ENCODE peak calls at places on chromosomes 13 and 19, in six cellular contexts. One of them, this sample, is unnamed.

GRCh38 chr13:58313219-58313618 is 681.7 kb downstream of the PCDH17 start:
- DNase-seq in mesothelial cell of epicardium: no peak
- DNase-seq in AG10803: no peak
- DNase-seq in foreskin fibroblast: no peak
- DNase-seq in T-helper 17 cell: no peak
- DNase-seq in stimulated activated CD4-positive, alpha-beta T cell treated with anti-CD3 and anti-CD28 coated beads, Interleukin-2, amount 100 ng/mL, for 48 hours: no peak
- DNase-seq in this sample: no peak

GRCh38 chr13:58704953-58705352 is 1073.4 kb downstream of the PCDH17 start:
- DNase-seq in mesothelial cell of epicardium: no peak
- DNase-seq in AG10803: no peak
- DNase-seq in foreskin fibroblast: no peak
- DNase-seq in T-helper 17 cell: no peak
- DNase-seq in stimulated activated CD4-positive, alpha-beta T cell treated with anti-CD3 and anti-CD28 coated beads, Interleukin-2, amount 100 ng/mL, for 48 hours: no peak
- DNase-seq in this sample: no peak

GRCh38 chr13:64029343-64030093 is 2613.9 kb upstream of the PCDH20 start:
- DNase-seq in mesothelial cell of epicardium: no peak
- DNase-seq in AG10803: no peak
- DNase-seq in foreskin fibroblast: no peak
- DNase-seq in T-helper 17 cell: no peak
- DNase-seq in stimulated activated CD4-positive, alpha-beta T cell treated with anti-CD3 and anti-CD28 coated beads, Interleukin-2, amount 100 ng/mL, for 48 hours: no peak
- DNase-seq in this sample: no peak

GRCh38 chr13:50626031-50626643 is 217.4 kb downstream of the DLEU7 start:
- DNase-seq in mesothelial cell of epicardium: no peak
- DNase-seq in AG10803: peak; percentile 78
- DNase-seq in foreskin fibroblast: peak; percentile 60
- DNase-seq in T-helper 17 cell: no peak
- DNase-seq in stimulated activated CD4-positive, alpha-beta T cell treated with anti-CD3 and anti-CD28 coated beads, Interleukin-2, amount 100 ng/mL, for 48 hours: no peak
- DNase-seq in this sample: no peak

GRCh38 chr19:16160445-16160942 is 12.8 kb downstream of the CIB3 start:
- DNase-seq in mesothelial cell of epicardium: no peak
- DNase-seq in AG10803: no peak
- DNase-seq in foreskin fibroblast: no peak
- DNase-seq in T-helper 17 cell: no peak
- DNase-seq in stimulated activated CD4-positive, alpha-beta T cell treated with anti-CD3 and anti-CD28 coated beads, Interleukin-2, amount 100 ng/mL, for 48 hours: no peak
- DNase-seq in this sample: no peak

GRCh38 chr13:84137292-84137691 is 255.0 kb upstream of the SLITRK1 start:
- DNase-seq in mesothelial cell of epicardium: no peak
- DNase-seq in AG10803: peak; percentile 17
- DNase-seq in foreskin fibroblast: no peak
- DNase-seq in T-helper 17 cell: peak; percentile 46
- DNase-seq in stimulated activated CD4-positive, alpha-beta T cell treated with anti-CD3 and anti-CD28 coated beads, Interleukin-2, amount 100 ng/mL, for 48 hours: peak; percentile 4
- DNase-seq in this sample: no peak

GRCh38 chr13:67134322-67135129 is 95.6 kb downstream of the PCDH9 start:
- DNase-seq in mesothelial cell of epicardium: no peak
- DNase-seq in AG10803: no peak
- DNase-seq in foreskin fibroblast: peak; percentile 4
- DNase-seq in T-helper 17 cell: no peak
- DNase-seq in stimulated activated CD4-positive, alpha-beta T cell treated with anti-CD3 and anti-CD28 coated beads, Interleukin-2, amount 100 ng/mL, for 48 hours: no peak
- DNase-seq in this sample: no peak

GRCh38 chr19:447064-447426 is 13.8 kb downstream of the SHC2 start:
- DNase-seq in mesothelial cell of epicardium: no peak
- DNase-seq in AG10803: no peak
- DNase-seq in foreskin fibroblast: no peak
- DNase-seq in T-helper 17 cell: no peak
- DNase-seq in stimulated activated CD4-positive, alpha-beta T cell treated with anti-CD3 and anti-CD28 coated beads, Interleukin-2, amount 100 ng/mL, for 48 hours: no peak
- DNase-seq in this sample: no peak

GRCh38 chr19:49592486-49593232 is 1.7 kb downstream of the PRR12 start:
- DNase-seq in mesothelial cell of epicardium: no peak
- DNase-seq in AG10803: no peak
- DNase-seq in foreskin fibroblast: no peak
- DNase-seq in T-helper 17 cell: no peak
- DNase-seq in stimulated activated CD4-positive, alpha-beta T cell treated with anti-CD3 and anti-CD28 coated beads, Interleukin-2, amount 100 ng/mL, for 48 hours: no peak
- DNase-seq in this sample: peak; percentile 47

GRCh38 chr13:23871616-23872220 is 17.5 kb downstream of the MIPEP start:
- DNase-seq in mesothelial cell of epicardium: no peak
- DNase-seq in AG10803: peak; percentile 60
- DNase-seq in foreskin fibroblast: no peak
- DNase-seq in T-helper 17 cell: no peak
- DNase-seq in stimulated activated CD4-positive, alpha-beta T cell treated with anti-CD3 and anti-CD28 coated beads, Interleukin-2, amount 100 ng/mL, for 48 hours: no peak
- DNase-seq in this sample: no peak

GRCh38 chr13:50366488-50367174 is 351.4 kb downstream of the KCNRG start:
- DNase-seq in mesothelial cell of epicardium: no peak
- DNase-seq in AG10803: no peak
- DNase-seq in foreskin fibroblast: no peak
- DNase-seq in T-helper 17 cell: no peak
- DNase-seq in stimulated activated CD4-positive, alpha-beta T cell treated with anti-CD3 and anti-CD28 coated beads, Interleukin-2, amount 100 ng/mL, for 48 hours: no peak
- DNase-seq in this sample: no peak

GRCh38 chr13:32107474-32107873 is 75.9 kb downstream of the FRY start:
- DNase-seq in mesothelial cell of epicardium: no peak
- DNase-seq in AG10803: no peak
- DNase-seq in foreskin fibroblast: no peak
- DNase-seq in T-helper 17 cell: no peak
- DNase-seq in stimulated activated CD4-positive, alpha-beta T cell treated with anti-CD3 and anti-CD28 coated beads, Interleukin-2, amount 100 ng/mL, for 48 hours: no peak
- DNase-seq in this sample: no peak

GRCh38 chr19:35135389-35135909 is 590 bp upstream of the LGI4 start:
- DNase-seq in mesothelial cell of epicardium: no peak
- DNase-seq in AG10803: peak; percentile 51
- DNase-seq in foreskin fibroblast: peak; percentile 40
- DNase-seq in T-helper 17 cell: peak; percentile 56
- DNase-seq in stimulated activated CD4-positive, alpha-beta T cell treated with anti-CD3 and anti-CD28 coated beads, Interleukin-2, amount 100 ng/mL, for 48 hours: peak; percentile 77
- DNase-seq in this sample: peak; percentile 99

GRCh38 chr13:29693297-29693945 is 97.9 kb upstream of the SLC7A1 start:
- DNase-seq in mesothelial cell of epicardium: no peak
- DNase-seq in AG10803: no peak
- DNase-seq in foreskin fibroblast: no peak
- DNase-seq in T-helper 17 cell: no peak
- DNase-seq in stimulated activated CD4-positive, alpha-beta T cell treated with anti-CD3 and anti-CD28 coated beads, Interleukin-2, amount 100 ng/mL, for 48 hours: no peak
- DNase-seq in this sample: no peak

GRCh38 chr19:18364826-18365528 is 21.0 kb upstream of the GDF15 start:
- DNase-seq in mesothelial cell of epicardium: peak; percentile 75
- DNase-seq in AG10803: peak; percentile 99
- DNase-seq in foreskin fibroblast: peak; percentile 99
- DNase-seq in T-helper 17 cell: no peak
- DNase-seq in stimulated activated CD4-positive, alpha-beta T cell treated with anti-CD3 and anti-CD28 coated beads, Interleukin-2, amount 100 ng/mL, for 48 hours: no peak
- DNase-seq in this sample: peak; percentile 65

GRCh38 chr19:33143897-33144405 is 12.0 kb downstream of the WDR88 start:
- DNase-seq in mesothelial cell of epicardium: peak; percentile 33
- DNase-seq in AG10803: peak; percentile 38
- DNase-seq in foreskin fibroblast: peak; percentile 34
- DNase-seq in T-helper 17 cell: peak; percentile 47
- DNase-seq in stimulated activated CD4-positive, alpha-beta T cell treated with anti-CD3 and anti-CD28 coated beads, Interleukin-2, amount 100 ng/mL, for 48 hours: peak; percentile 72
- DNase-seq in this sample: peak; percentile 77

GRCh38 chr19:48982280-48982679 is 10.8 kb downstream of the GYS1 start:
- DNase-seq in mesothelial cell of epicardium: no peak
- DNase-seq in AG10803: no peak
- DNase-seq in foreskin fibroblast: no peak
- DNase-seq in T-helper 17 cell: no peak
- DNase-seq in stimulated activated CD4-positive, alpha-beta T cell treated with anti-CD3 and anti-CD28 coated beads, Interleukin-2, amount 100 ng/mL, for 48 hours: no peak
- DNase-seq in this sample: no peak

GRCh38 chr19:28292822-28293500 is 920.0 kb downstream of the UQCRFS1 start:
- DNase-seq in mesothelial cell of epicardium: no peak
- DNase-seq in AG10803: no peak
- DNase-seq in foreskin fibroblast: no peak
- DNase-seq in T-helper 17 cell: no peak
- DNase-seq in stimulated activated CD4-positive, alpha-beta T cell treated with anti-CD3 and anti-CD28 coated beads, Interleukin-2, amount 100 ng/mL, for 48 hours: no peak
- DNase-seq in this sample: no peak

GRCh38 chr13:106484755-106485193 is 50.7 kb downstream of the EFNB2 start:
- DNase-seq in mesothelial cell of epicardium: no peak
- DNase-seq in AG10803: no peak
- DNase-seq in foreskin fibroblast: no peak
- DNase-seq in T-helper 17 cell: no peak
- DNase-seq in stimulated activated CD4-positive, alpha-beta T cell treated with anti-CD3 and anti-CD28 coated beads, Interleukin-2, amount 100 ng/mL, for 48 hours: no peak
- DNase-seq in this sample: no peak

GRCh38 chr19:46716013-46716671 is 772 bp downstream of the PRKD2 start:
- DNase-seq in mesothelial cell of epicardium: no peak
- DNase-seq in AG10803: no peak
- DNase-seq in foreskin fibroblast: no peak
- DNase-seq in T-helper 17 cell: no peak
- DNase-seq in stimulated activated CD4-positive, alpha-beta T cell treated with anti-CD3 and anti-CD28 coated beads, Interleukin-2, amount 100 ng/mL, for 48 hours: peak; percentile 13
- DNase-seq in this sample: no peak

GRCh38 chr19:33849551-33850147 is 53.0 kb downstream of the KCTD15 start:
- DNase-seq in mesothelial cell of epicardium: no peak
- DNase-seq in AG10803: no peak
- DNase-seq in foreskin fibroblast: no peak
- DNase-seq in T-helper 17 cell: no peak
- DNase-seq in stimulated activated CD4-positive, alpha-beta T cell treated with anti-CD3 and anti-CD28 coated beads, Interleukin-2, amount 100 ng/mL, for 48 hours: no peak
- DNase-seq in this sample: no peak

GRCh38 chr13:69579351-69579750 is 528.3 kb upstream of the ATXN8OS start:
- DNase-seq in mesothelial cell of epicardium: no peak
- DNase-seq in AG10803: no peak
- DNase-seq in foreskin fibroblast: no peak
- DNase-seq in T-helper 17 cell: no peak
- DNase-seq in stimulated activated CD4-positive, alpha-beta T cell treated with anti-CD3 and anti-CD28 coated beads, Interleukin-2, amount 100 ng/mL, for 48 hours: no peak
- DNase-seq in this sample: no peak

GRCh38 chr13:77810430-77810829 is 108.2 kb downstream of the EDNRB start:
- DNase-seq in mesothelial cell of epicardium: no peak
- DNase-seq in AG10803: peak; percentile 23
- DNase-seq in foreskin fibroblast: no peak
- DNase-seq in T-helper 17 cell: no peak
- DNase-seq in stimulated activated CD4-positive, alpha-beta T cell treated with anti-CD3 and anti-CD28 coated beads, Interleukin-2, amount 100 ng/mL, for 48 hours: no peak
- DNase-seq in this sample: no peak

GRCh38 chr19:48842744-48843162 is 6.5 kb upstream of the HSD17B14 start:
- DNase-seq in mesothelial cell of epicardium: no peak
- DNase-seq in AG10803: peak; percentile 36
- DNase-seq in foreskin fibroblast: no peak
- DNase-seq in T-helper 17 cell: peak; percentile 35
- DNase-seq in stimulated activated CD4-positive, alpha-beta T cell treated with anti-CD3 and anti-CD28 coated beads, Interleukin-2, amount 100 ng/mL, for 48 hours: peak; percentile 46
- DNase-seq in this sample: no peak